ENCODE peak calls at places on chromosomes 11 and 22, in seven cellular contexts. L, Y, O, M, U, Z and T are unnamed samples.

GRCh38 chr11:46452918-46453517 is 61.4 kb upstream of the CHRM4 start:
- DNase-seq in L (no peak), Y (no peak), O (no peak), M (no peak), U (no peak), Z (no peak), T (no peak)

GRCh38 chr11:64935634-64936081 is at the start of gene GPHA2:
- DNase-seq in L (no peak), Y (peak), O (peak), M (no peak), U (no peak), Z (peak), T (peak)

GRCh38 chr22:29480512-29481264 is 670 bp downstream of the NEFH start:
- DNase-seq in L (peak), Y (peak), O (peak), M (no peak), U (no peak), Z (peak), T (no peak)

GRCh38 chr11:67541198-67541597 is 18.0 kb upstream of the CABP2 start:
- DNase-seq in L (no peak), Y (no peak), O (no peak), M (no peak), U (no peak), Z (no peak), T (no peak)

GRCh38 chr11:272195-272930 is 5.8 kb upstream of the NLRP6 start:
- DNase-seq in L (no peak), Y (no peak), O (no peak), M (peak), U (no peak), Z (no peak), T (peak)

GRCh38 chr11:131979364-131979763 is 608.9 kb downstream of the NTM start:
- DNase-seq in L (no peak), Y (no peak), O (no peak), M (no peak), U (no peak), Z (no peak), T (no peak)

GRCh38 chr22:31160328-31160978 is 471 bp downstream of the RNF185 start:
- DNase-seq in L (peak), Y (peak), O (no peak), M (no peak), U (no peak), Z (peak), T (no peak)

GRCh38 chr11:7020183-7020917 is at the start of the genes NLRP14 and ZNF214:
- DNase-seq in L (peak), Y (peak), O (peak), M (peak), U (peak), Z (peak), T (peak)

GRCh38 chr22:37752189-37753061 is 55.3 kb upstream of the GCAT start:
- DNase-seq in L (peak), Y (peak), O (no peak), M (peak), U (peak), Z (peak), T (peak)

GRCh38 chr11:33721291-33721840 is 14.9 kb downstream of the CD59 start:
- DNase-seq in L (peak), Y (peak), O (no peak), M (no peak), U (peak), Z (peak), T (no peak)

GRCh38 chr11:79100093-79100704 is 340.6 kb downstream of the TENM4 start:
- DNase-seq in L (peak), Y (peak), O (peak), M (peak), U (no peak), Z (peak), T (no peak)

GRCh38 chr11:118148877-118149276 is 3.7 kb downstream of the SCN4B start:
- DNase-seq in L (peak), Y (no peak), O (no peak), M (no peak), U (no peak), Z (peak), T (no peak)

GRCh38 chr11:56950510-56950909 is 38.2 kb upstream of the OR5AK2 start:
- DNase-seq in L (no peak), Y (peak), O (peak), M (no peak), U (no peak), Z (peak), T (no peak)

GRCh38 chr11:43852057-43852636 is 28.5 kb upstream of the ALKBH3 start:
- DNase-seq in L (peak), Y (peak), O (peak), M (no peak), U (no peak), Z (peak), T (no peak)

GRCh38 chr11:33622231-33622630 is 78.4 kb downstream of the C11orf91 start:
- DNase-seq in L (peak), Y (no peak), O (no peak), M (no peak), U (no peak), Z (peak), T (no peak)

DNA sequence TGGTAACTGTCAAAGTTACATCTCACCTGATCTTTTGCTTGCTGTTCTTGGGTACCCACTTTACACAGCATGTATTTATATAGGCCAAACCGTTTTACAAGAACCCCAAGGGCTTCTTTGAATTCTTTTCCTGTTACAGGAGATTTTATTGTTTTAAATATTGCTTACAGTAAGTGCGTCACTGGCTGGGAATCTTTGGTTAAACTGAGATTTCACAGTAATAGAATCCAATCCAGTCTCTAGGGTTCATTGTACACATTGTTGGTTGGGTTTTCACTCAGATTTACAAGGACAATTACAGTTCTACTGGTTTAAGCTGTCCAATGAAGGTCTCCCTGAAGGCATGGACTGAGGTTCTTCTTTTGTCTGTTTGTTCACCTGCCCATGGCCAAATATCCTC is 171.7 kb downstream of the INSC start:
- DNase-seq in L (no peak), Y (no peak), O (no peak), M (no peak), U (no peak), Z (peak), T (no peak)
- H3K4me3 ChIP-seq in L (no peak), Y (no peak), O (no peak), M (no peak), U (no peak), Z (no peak), T (no peak)

GRCh38 chr22:45977003-45977395 is at the start of gene WNT7B:
- DNase-seq in L (no peak), Y (peak), O (peak), M (no peak), U (no peak), Z (no peak), T (no peak)
- H3K4me3 ChIP-seq in L (no peak), Y (peak), O (peak), M (peak), U (no peak), Z (peak), T (peak)

GRCh38 chr11:69632900-69633299 is 8.1 kb upstream of the CCND1 start:
- DNase-seq in L (no peak), Y (no peak), O (no peak), M (no peak), U (no peak), Z (no peak), T (no peak)
- H3K4me3 ChIP-seq in L (no peak), Y (no peak), O (no peak), M (no peak), U (no peak), Z (no peak), T (no peak)

GRCh38 chr11:1888811-1889526 is 2.7 kb downstream of the PRR33 start:
- DNase-seq in L (no peak), Y (no peak), O (no peak), M (no peak), U (no peak), Z (no peak), T (peak)
- H3K4me3 ChIP-seq in L (no peak), Y (no peak), O (no peak), M (no peak), U (no peak), Z (no peak), T (no peak)

DNA sequence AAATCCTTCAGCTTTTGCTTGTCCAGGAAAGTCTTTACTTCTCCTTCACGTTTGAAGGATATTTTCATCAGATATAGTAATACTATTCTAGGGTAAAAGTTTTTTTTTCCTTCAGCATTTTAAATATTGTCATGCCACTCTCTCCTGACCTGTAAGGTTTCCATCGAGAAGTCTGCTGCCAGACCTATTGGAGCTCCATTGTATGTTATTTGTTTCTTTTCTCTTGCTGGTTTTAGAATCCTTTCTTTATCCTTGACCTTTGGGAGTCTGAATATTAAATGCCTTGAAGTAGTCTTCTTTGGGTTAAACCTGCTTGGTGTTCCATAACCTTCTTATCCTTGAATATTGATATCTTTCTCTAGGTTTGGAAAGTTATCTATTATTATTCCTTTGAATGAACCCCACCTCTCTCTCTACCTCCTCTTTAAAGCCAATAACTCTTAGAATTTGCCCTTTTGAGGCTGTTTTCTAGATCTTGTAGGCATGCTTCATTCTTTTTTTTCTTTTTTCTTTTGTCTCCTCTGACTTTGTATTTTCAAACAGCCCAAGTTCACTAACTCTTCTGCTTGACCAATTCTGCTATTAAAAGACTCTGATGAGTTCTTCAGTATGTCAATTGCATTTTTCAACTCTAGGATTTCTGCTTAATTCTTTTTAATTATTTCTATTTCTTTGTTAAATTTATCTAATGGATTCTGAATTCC is 12.0 kb upstream of the WEE1 start:
- DNase-seq in L (no peak), Y (no peak), O (no peak), M (no peak), U (no peak), Z (no peak), T (no peak)
- H3K4me3 ChIP-seq in L (no peak), Y (no peak), O (no peak), M (no peak), U (no peak), Z (no peak), T (no peak)

GRCh38 chr22:41284465-41284864 is 1.5 kb downstream of the RANGAP1 start:
- DNase-seq in L (no peak), Y (peak), O (no peak), M (no peak), U (no peak), Z (no peak), T (no peak)
- H3K4me3 ChIP-seq in L (peak), Y (peak), O (peak), M (no peak), U (no peak), Z (peak), T (no peak)

GRCh38 chr11:119365071-119365591 is 16.4 kb downstream of the USP2 start:
- DNase-seq in L (peak), Y (no peak), O (no peak), M (peak), U (peak), Z (peak), T (no peak)
- H3K4me3 ChIP-seq in L (no peak), Y (no peak), O (no peak), M (peak), U (peak), Z (no peak), T (no peak)

GRCh38 chr22:28047740-28048139 is 128.7 kb upstream of the PITPNB start:
- DNase-seq in L (no peak), Y (no peak), O (no peak), M (no peak), U (no peak), Z (no peak), T (no peak)

GRCh38 chr22:28044546-28045173 is 125.6 kb upstream of the PITPNB start:
- DNase-seq in L (no peak), Y (no peak), O (no peak), M (no peak), U (no peak), Z (no peak), T (no peak)

GRCh38 chr22:28051091-28051786 is 132.2 kb upstream of the PITPNB start:
- DNase-seq in L (no peak), Y (no peak), O (no peak), M (no peak), U (no peak), Z (no peak), T (no peak)

GRCh38 chr22:28051787-28052356 is 132.8 kb upstream of the PITPNB start:
- DNase-seq in L (peak), Y (peak), O (peak), M (peak), U (no peak), Z (peak), T (no peak)

DNA sequence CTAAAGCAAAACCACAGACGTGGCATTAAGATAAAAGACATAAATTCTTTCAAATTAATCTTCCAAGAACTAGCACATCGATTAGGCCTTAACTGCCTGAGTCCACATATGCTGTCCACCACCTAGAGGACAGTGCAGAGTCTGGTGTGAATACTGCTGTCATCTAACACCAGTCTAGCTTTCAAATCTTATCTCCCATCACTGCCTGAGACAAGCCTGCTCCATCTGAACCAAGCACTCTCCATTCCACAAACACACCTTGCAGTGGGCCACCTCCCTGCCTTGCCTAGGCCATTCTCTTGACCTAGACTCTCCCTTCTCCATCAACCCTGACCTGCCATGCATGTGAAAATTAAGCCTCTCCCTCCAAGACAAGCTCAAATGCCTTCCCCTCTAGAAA is 129.5 kb upstream of the PITPNB start:
- DNase-seq in L (no peak), Y (no peak), O (no peak), M (no peak), U (no peak), Z (no peak), T (no peak)
- H3K4me3 ChIP-seq in L (no peak), Y (no peak), O (no peak), M (no peak), U (no peak), Z (no peak), T (no peak)

GRCh38 chr22:22168190-22168940 is 76.2 kb upstream of the VPREB1 start:
- DNase-seq in L (peak), Y (peak), O (peak), M (no peak), U (no peak), Z (peak), T (no peak)
- H3K4me3 ChIP-seq in L (no peak), Y (peak), O (no peak), M (no peak), U (peak), Z (no peak), T (peak)

GRCh38 chr11:31233425-31233824 is 136.1 kb downstream of the DCDC1 start:
- DNase-seq in L (no peak), Y (peak), O (peak), M (no peak), U (no peak), Z (peak), T (no peak)
- H3K4me3 ChIP-seq in L (no peak), Y (no peak), O (no peak), M (no peak), U (no peak), Z (no peak), T (no peak)